ENCODE peak calls at places on chromosomes 7 and 10, in seven cellular contexts. A, M, S, I, F, U and H are unnamed samples.

GRCh38 chr10:119368991-119369869 is 161.9 kb downstream of the GRK5 start:
- DNase-seq in S (no peak), A (peak; percentile 18), U (no peak), M (no peak), F (no peak), I (no peak), H (no peak)

GRCh38 chr7:93226310-93226709 is at the start of gene HEPACAM2:
- DNase-seq in M (no peak), F (no peak), S (no peak), A (no peak), U (no peak), I (no peak), H (no peak)

GRCh38 chr7:114574384-114574783 is 159.8 kb downstream of the FOXP2 start:
- DNase-seq in S (no peak), M (no peak), F (no peak), A (peak; percentile 69), I (no peak), U (peak; percentile 13), H (no peak)

GRCh38 chr10:117186832-117187615 is 10.3 kb upstream of the KCNK18 start:
- DNase-seq in M (no peak), I (no peak), A (peak; percentile 17), U (no peak), F (no peak), S (no peak), H (no peak)

GRCh38 chr10:97058521-97058920 is 127.2 kb downstream of the SLIT1 start:
- DNase-seq in F (peak; percentile 29), M (no peak), S (no peak), U (no peak), A (no peak), I (peak; percentile 18), H (no peak)

GRCh38 chr7:115299379-115300038 is 377.6 kb downstream of the MDFIC start:
- DNase-seq in F (no peak), S (no peak), A (no peak), U (no peak), M (no peak), I (no peak), H (no peak)

GRCh38 chr7:141073173-141073640 is 657 bp upstream of the TMEM178B start:
- DNase-seq in U (no peak), S (no peak), I (no peak), F (no peak), A (peak; percentile 55), M (no peak), H (no peak)

GRCh38 chr10:22816298-22816653 is 101.9 kb upstream of the PIP4K2A start:
- DNase-seq in S (no peak), I (no peak), M (no peak), U (peak; percentile 80), A (peak; percentile 92), F (peak; percentile 36), H (no peak)

GRCh38 chr10:117074621-117075020 is 63.4 kb downstream of the VAX1 start:
- DNase-seq in U (no peak), S (no peak), I (no peak), F (no peak), M (no peak), A (no peak), H (peak; percentile 31)

GRCh38 chr10:2760736-2761135 is 306.6 kb upstream of the PFKP start:
- DNase-seq in U (no peak), I (no peak), A (no peak), S (no peak), M (no peak), F (no peak), H (no peak)

DNA sequence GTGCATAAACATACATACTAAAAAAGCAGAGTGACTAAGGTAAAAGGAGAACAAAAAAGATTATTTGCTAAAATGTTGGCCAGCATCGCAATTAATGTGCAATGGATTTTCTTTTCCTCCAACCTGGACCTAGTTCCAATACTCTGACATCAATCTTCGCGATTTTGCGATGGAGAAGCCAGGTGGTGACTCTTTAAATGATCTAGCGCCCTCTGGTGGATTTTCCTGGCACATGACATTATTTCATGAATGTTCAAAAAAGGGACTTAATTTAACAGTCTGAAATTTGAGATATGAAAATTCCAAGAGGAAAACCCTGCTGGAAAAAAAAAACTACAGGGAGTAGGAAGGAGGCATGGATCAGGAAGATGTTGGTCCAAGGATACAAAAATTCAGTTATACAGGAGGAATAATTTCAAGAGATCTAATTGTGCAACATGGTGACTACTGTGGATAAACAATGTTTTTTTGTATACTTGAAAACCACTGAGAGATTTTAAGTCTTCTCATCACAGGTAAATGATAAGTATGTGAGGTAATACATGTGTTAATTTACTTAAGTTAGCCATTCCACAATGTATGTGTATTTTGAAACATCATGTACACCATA is 4.3 kb upstream of the KCNMA1 start:
- DNase-seq in U (peak; percentile 33), M (no peak), I (no peak), F (peak; percentile 58), S (peak; percentile 45), A (peak; percentile 88), H (peak; percentile 71)
- H3K4me3 ChIP-seq in U (no peak overlapping the region), M (no peak overlapping the region), I (no peak overlapping the region), F (no peak overlapping the region), S (no peak overlapping the region), A (no peak overlapping the region), H (no peak overlapping the region)

DNA sequence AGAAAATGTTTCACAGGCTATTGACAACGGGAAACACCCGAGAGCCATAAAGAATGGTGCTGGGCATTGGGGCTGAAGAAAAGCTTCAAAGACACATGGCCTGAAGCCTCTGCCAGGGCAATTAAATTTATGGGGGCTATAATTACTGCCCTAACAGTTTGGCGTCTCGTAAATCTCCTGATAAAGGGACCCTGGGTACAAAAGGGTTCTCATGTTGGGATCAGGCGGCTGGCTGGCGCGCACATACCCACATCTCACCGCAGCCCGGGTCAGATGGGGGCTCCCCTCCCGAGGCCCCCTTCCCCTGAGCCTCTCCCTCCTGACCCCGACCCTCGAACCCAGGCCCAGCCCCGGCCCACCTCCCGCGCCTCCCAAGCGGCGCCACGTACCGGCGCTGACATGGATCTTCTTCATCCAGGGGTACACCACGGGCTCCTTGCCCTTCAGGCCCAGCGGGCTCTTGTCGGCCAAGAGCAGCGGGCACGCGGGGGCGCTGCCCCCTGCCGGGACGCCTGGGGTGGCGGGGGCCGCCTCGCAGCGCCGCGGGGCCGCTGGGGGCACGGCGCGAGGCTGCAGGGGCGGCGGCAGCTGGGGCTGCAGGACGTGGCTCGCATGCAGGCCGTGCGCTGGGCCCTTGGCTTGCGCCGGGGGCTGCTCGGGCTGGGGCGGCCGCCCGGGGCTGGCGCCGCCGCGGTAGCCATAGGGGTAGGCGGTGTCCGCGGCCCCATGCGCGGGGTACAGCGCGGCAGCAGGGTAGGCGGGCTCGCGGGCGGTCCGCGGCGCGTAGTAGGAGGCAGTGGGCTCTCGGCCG is 623 bp downstream of the HOXA4 start:
- DNase-seq in F (no peak), A (no peak), I (peak; percentile 26), S (no peak), M (no peak), U (no peak), H (no peak)
- TF ChIP-seq CTCF in F (peak; percentile 33), A (no peak), I (peak; percentile 53), S (no peak), M (peak; percentile 38), U (peak; percentile 16), H (no peak)

GRCh38 chr10:69220041-69220451 is at the start of gene HKDC1:
- DNase-seq in I (no peak), S (no peak), A (no peak), U (no peak), F (peak; percentile 38), M (no peak), H (no peak)
- H3K4me3 ChIP-seq in I (no peak within 1 kb of the TSS), S (no peak within 1 kb of the TSS), A (no peak within 1 kb of the TSS), U (no peak within 1 kb of the TSS), F (peak within 1 kb of the TSS; percentile 6), M (no peak within 1 kb of the TSS), H (no peak within 1 kb of the TSS)

GRCh38 chr7:95527776-95528250 is 42.1 kb downstream of the ASB4 start:
- DNase-seq in F (no peak), M (no peak), A (no peak), S (no peak), U (no peak), I (no peak), H (no peak)
- TF ChIP-seq CTCF in F (no peak), M (no peak), A (no peak), S (no peak), U (no peak), I (no peak), H (no peak)

GRCh38 chr10:13001887-13002212 is 337 bp upstream of the CCDC3 start:
- DNase-seq in F (no peak), M (no peak), A (no peak), S (no peak), I (no peak), U (no peak), H (no peak)

GRCh38 chr10:13000431-13000830 is 1.1 kb downstream of the CCDC3 start:
- DNase-seq in I (no peak), S (no peak), F (no peak), A (peak; percentile 31), U (no peak), M (no peak), H (no peak)

GRCh38 chr10:13003004-13003403 is 1.5 kb upstream of the CCDC3 start:
- DNase-seq in A (peak; percentile 64), S (no peak), M (no peak), I (no peak), U (no peak), F (no peak), H (no peak)

GRCh38 chr10:13003781-13004180 is 2.3 kb upstream of the CCDC3 start:
- DNase-seq in F (no peak), M (no peak), U (no peak), S (no peak), I (no peak), A (no peak), H (no peak)

GRCh38 chr10:13001041-13001886 is at the start of gene CCDC3:
- DNase-seq in A (no peak), M (no peak), F (no peak), I (no peak), S (no peak), U (no peak), H (no peak)
- H3K4me3 ChIP-seq in A (peak within 1 kb of the TSS; percentile 58), M (peak within 1 kb of the TSS; percentile 48), F (peak within 1 kb of the TSS; percentile 43), I (peak within 1 kb of the TSS; percentile 48), S (no peak within 1 kb of the TSS), U (no peak within 1 kb of the TSS), H (no peak within 1 kb of the TSS)

GRCh38 chr7:97503367-97504094 is 228.4 kb upstream of the TAC1 start:
- DNase-seq in S (no peak), I (no peak), F (no peak), M (no peak), U (no peak), A (no peak), H (no peak)
- TF ChIP-seq CTCF in S (no peak), I (no peak), F (no peak), M (no peak), U (no peak), A (no peak), H (no peak)

DNA sequence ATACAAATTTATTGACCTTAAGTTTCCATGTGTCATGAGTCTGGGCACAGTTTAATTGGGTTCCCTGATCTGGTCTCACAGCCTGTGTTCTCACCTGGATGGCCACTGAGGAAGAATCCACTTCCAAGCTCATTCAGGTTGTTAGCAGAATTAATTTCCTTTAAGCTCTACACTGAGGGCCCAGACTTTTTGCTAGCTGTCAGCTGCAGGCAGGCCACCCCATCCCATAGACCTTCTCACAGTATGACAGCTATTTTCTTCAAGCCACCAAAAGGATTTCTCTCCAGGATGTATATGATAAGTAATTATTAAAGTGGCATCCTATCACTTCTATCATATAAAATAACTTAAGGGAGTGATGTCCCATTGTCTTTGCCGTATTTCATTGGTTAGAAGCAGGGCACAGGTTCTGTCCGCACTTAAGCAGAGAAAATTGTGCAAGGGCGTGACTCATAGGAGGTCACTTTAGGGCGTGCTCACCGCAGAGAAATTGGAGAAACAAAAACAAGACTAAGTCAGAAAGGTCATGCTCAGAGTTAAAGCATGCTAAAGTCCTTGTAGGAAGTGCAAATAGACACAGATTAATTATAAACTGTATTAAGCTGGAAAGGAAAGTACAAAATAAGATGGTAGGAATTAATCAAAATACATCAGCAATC is 109.9 kb downstream of the AHR start:
- DNase-seq in S (peak; percentile 28), A (peak; percentile 97), F (peak; percentile 87), M (no peak), I (peak; percentile 28), U (peak; percentile 62), H (no peak)
- H3K4me3 ChIP-seq in S (no peak overlapping the region), A (no peak overlapping the region), F (no peak overlapping the region), M (no peak overlapping the region), I (no peak overlapping the region), U (no peak overlapping the region), H (no peak overlapping the region)